ENCODE peak calls at places on chromosomes 3 and 15, in ten cellular contexts. One of them, this sample, is unnamed.
A peak's percentile ranks its signal among the peaks of the same experiment; 100 is the strongest.

GRCh38 chr3:10996345-10997050 is 4.0 kb downstream of the SLC6A1 start:
- DNase-seq in CD8-positive, alpha-beta memory T cell: no peak
- DNase-seq in esophagus squamous epithelium: no peak
- DNase-seq in adrenal gland: no peak
- DNase-seq in cardiac muscle cell: no peak
- DNase-seq in AG04450: no peak
- DNase-seq in prostate gland: no peak
- DNase-seq in right cardiac atrium: no peak
- DNase-seq in PC-9: no peak
- DNase-seq in WERI-Rb-1: no peak
- DNase-seq in this sample: no peak

GRCh38 chr3:85790445-85791030 is 831.7 kb downstream of the CADM2 start:
- DNase-seq in CD8-positive, alpha-beta memory T cell: no peak
- DNase-seq in esophagus squamous epithelium: no peak
- DNase-seq in adrenal gland: no peak
- DNase-seq in cardiac muscle cell: no peak
- DNase-seq in AG04450: no peak
- DNase-seq in prostate gland: no peak
- DNase-seq in right cardiac atrium: no peak
- DNase-seq in PC-9: no peak
- DNase-seq in WERI-Rb-1: no peak
- DNase-seq in this sample: no peak

GRCh38 chr3:172625404-172625803 is 85.5 kb downstream of the NCEH1 start:
- DNase-seq in CD8-positive, alpha-beta memory T cell: no peak
- DNase-seq in esophagus squamous epithelium: no peak
- DNase-seq in adrenal gland: no peak
- DNase-seq in cardiac muscle cell: peak; percentile 56
- DNase-seq in AG04450: no peak
- DNase-seq in prostate gland: no peak
- DNase-seq in right cardiac atrium: no peak
- DNase-seq in PC-9: no peak
- DNase-seq in WERI-Rb-1: no peak
- DNase-seq in this sample: no peak

GRCh38 chr3:136893848-136894443 is 31.9 kb downstream of the NCK1 start:
- DNase-seq in CD8-positive, alpha-beta memory T cell: no peak
- DNase-seq in esophagus squamous epithelium: no peak
- DNase-seq in adrenal gland: no peak
- DNase-seq in cardiac muscle cell: peak; percentile 61
- DNase-seq in AG04450: peak; percentile 67
- DNase-seq in prostate gland: no peak
- DNase-seq in right cardiac atrium: no peak
- DNase-seq in PC-9: no peak
- DNase-seq in WERI-Rb-1: no peak
- DNase-seq in this sample: no peak

GRCh38 chr3:118199044-118199443 is 835.6 kb downstream of the IGSF11 start:
- DNase-seq in CD8-positive, alpha-beta memory T cell: no peak
- DNase-seq in esophagus squamous epithelium: no peak
- DNase-seq in adrenal gland: no peak
- DNase-seq in cardiac muscle cell: no peak
- DNase-seq in AG04450: no peak
- DNase-seq in prostate gland: no peak
- DNase-seq in right cardiac atrium: no peak
- DNase-seq in PC-9: no peak
- DNase-seq in WERI-Rb-1: no peak
- DNase-seq in this sample: no peak

GRCh38 chr15:68211656-68212320 is 6.7 kb upstream of the CALML4 start:
- DNase-seq in CD8-positive, alpha-beta memory T cell: no peak
- DNase-seq in esophagus squamous epithelium: no peak
- DNase-seq in adrenal gland: no peak
- DNase-seq in cardiac muscle cell: no peak
- DNase-seq in AG04450: no peak
- DNase-seq in prostate gland: no peak
- DNase-seq in right cardiac atrium: no peak
- DNase-seq in PC-9: no peak
- DNase-seq in WERI-Rb-1: no peak
- DNase-seq in this sample: no peak

GRCh38 chr15:82263350-82263749 is 732 bp downstream of the SAXO2 start:
- DNase-seq in CD8-positive, alpha-beta memory T cell: no peak
- DNase-seq in esophagus squamous epithelium: no peak
- DNase-seq in adrenal gland: no peak
- DNase-seq in cardiac muscle cell: no peak
- DNase-seq in AG04450: no peak
- DNase-seq in prostate gland: no peak
- DNase-seq in right cardiac atrium: no peak
- DNase-seq in PC-9: no peak
- DNase-seq in WERI-Rb-1: no peak
- DNase-seq in this sample: peak; percentile 27

GRCh38 chr3:8482263-8482662 is 19.4 kb upstream of the LMCD1 start:
- DNase-seq in CD8-positive, alpha-beta memory T cell: no peak
- DNase-seq in esophagus squamous epithelium: no peak
- DNase-seq in adrenal gland: no peak
- DNase-seq in cardiac muscle cell: peak; percentile 21
- DNase-seq in AG04450: no peak
- DNase-seq in prostate gland: no peak
- DNase-seq in right cardiac atrium: no peak
- DNase-seq in PC-9: no peak
- DNase-seq in WERI-Rb-1: no peak
- DNase-seq in this sample: no peak

GRCh38 chr15:79883579-79884203 is 13.1 kb downstream of the MTHFS start:
- DNase-seq in CD8-positive, alpha-beta memory T cell: no peak
- DNase-seq in esophagus squamous epithelium: no peak
- DNase-seq in adrenal gland: no peak
- DNase-seq in cardiac muscle cell: no peak
- DNase-seq in AG04450: no peak
- DNase-seq in prostate gland: no peak
- DNase-seq in right cardiac atrium: no peak
- DNase-seq in PC-9: no peak
- DNase-seq in WERI-Rb-1: no peak
- DNase-seq in this sample: no peak

GRCh38 chr3:189745622-189746021 is 114.4 kb downstream of the TP63 start:
- DNase-seq in CD8-positive, alpha-beta memory T cell: no peak
- DNase-seq in esophagus squamous epithelium: no peak
- DNase-seq in adrenal gland: no peak
- DNase-seq in cardiac muscle cell: no peak
- DNase-seq in AG04450: no peak
- DNase-seq in prostate gland: no peak
- DNase-seq in right cardiac atrium: no peak
- DNase-seq in PC-9: no peak
- DNase-seq in WERI-Rb-1: no peak
- DNase-seq in this sample: no peak

GRCh38 chr15:83784975-83785374 is 131.1 kb downstream of the ADAMTSL3 start:
- DNase-seq in CD8-positive, alpha-beta memory T cell: no peak
- DNase-seq in esophagus squamous epithelium: no peak
- DNase-seq in adrenal gland: no peak
- DNase-seq in cardiac muscle cell: no peak
- DNase-seq in AG04450: no peak
- DNase-seq in prostate gland: peak; percentile 10
- DNase-seq in right cardiac atrium: no peak
- DNase-seq in PC-9: no peak
- DNase-seq in WERI-Rb-1: no peak
- DNase-seq in this sample: no peak

GRCh38 chr3:140899363-140899762 is 42.3 kb upstream of the SLC25A36 start:
- DNase-seq in CD8-positive, alpha-beta memory T cell: no peak
- DNase-seq in esophagus squamous epithelium: no peak
- DNase-seq in adrenal gland: no peak
- DNase-seq in cardiac muscle cell: no peak
- DNase-seq in AG04450: no peak
- DNase-seq in prostate gland: no peak
- DNase-seq in right cardiac atrium: no peak
- DNase-seq in PC-9: no peak
- DNase-seq in WERI-Rb-1: no peak
- DNase-seq in this sample: no peak

GRCh38 chr15:88769161-88769971 is 33.9 kb upstream of the ACAN start:
- DNase-seq in CD8-positive, alpha-beta memory T cell: no peak
- DNase-seq in esophagus squamous epithelium: no peak
- DNase-seq in adrenal gland: no peak
- DNase-seq in cardiac muscle cell: peak; percentile 32
- DNase-seq in AG04450: no peak
- DNase-seq in prostate gland: no peak
- DNase-seq in right cardiac atrium: peak; percentile 48
- DNase-seq in PC-9: no peak
- DNase-seq in WERI-Rb-1: no peak
- DNase-seq in this sample: no peak

GRCh38 chr3:72523409-72524172 is 324.7 kb downstream of the SHQ1 start:
- DNase-seq in CD8-positive, alpha-beta memory T cell: no peak
- DNase-seq in esophagus squamous epithelium: no peak
- DNase-seq in adrenal gland: peak; percentile 19
- DNase-seq in cardiac muscle cell: no peak
- DNase-seq in AG04450: no peak
- DNase-seq in prostate gland: peak; percentile 4
- DNase-seq in right cardiac atrium: peak; percentile 71
- DNase-seq in PC-9: no peak
- DNase-seq in WERI-Rb-1: no peak
- DNase-seq in this sample: peak; percentile 50

DNA sequence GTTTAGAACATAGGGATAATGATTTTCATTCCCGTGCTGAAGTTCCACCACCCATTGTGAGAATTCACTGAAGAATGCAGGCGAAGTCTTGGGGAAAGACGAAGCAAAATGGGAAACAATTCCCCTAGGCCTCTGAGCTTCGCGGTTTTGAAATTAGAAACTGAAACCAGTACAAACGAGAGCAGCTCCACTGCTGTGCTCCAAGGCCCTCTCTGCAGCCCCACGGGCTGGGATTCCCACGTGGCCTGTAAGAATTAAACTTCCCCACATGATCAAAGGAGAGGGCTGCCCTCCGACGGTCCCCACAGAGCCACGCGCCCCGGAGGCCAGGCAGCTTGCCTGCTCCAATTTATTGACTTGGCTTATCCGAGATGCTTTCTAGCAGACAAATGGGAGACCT is 143.9 kb downstream of the GREM1 start:
- DNase-seq in CD8-positive, alpha-beta memory T cell: no peak
- DNase-seq in esophagus squamous epithelium: no peak
- DNase-seq in adrenal gland: peak; percentile 68
- DNase-seq in cardiac muscle cell: peak; percentile 61
- DNase-seq in AG04450: no peak
- DNase-seq in prostate gland: no peak
- DNase-seq in right cardiac atrium: peak; percentile 50
- DNase-seq in PC-9: no peak
- DNase-seq in WERI-Rb-1: peak; percentile 35
- DNase-seq in this sample: peak; percentile 37
- H3K4me3 ChIP-seq in CD8-positive, alpha-beta memory T cell: no peak overlapping the region
- H3K4me3 ChIP-seq in esophagus squamous epithelium: peak overlapping the region; percentile 18
- H3K4me3 ChIP-seq in adrenal gland: no peak overlapping the region
- H3K4me3 ChIP-seq in cardiac muscle cell: no peak overlapping the region
- H3K4me3 ChIP-seq in AG04450: no peak overlapping the region
- H3K4me3 ChIP-seq in prostate gland: no peak overlapping the region
- H3K4me3 ChIP-seq in right cardiac atrium: no peak overlapping the region
- H3K4me3 ChIP-seq in PC-9: no peak overlapping the region
- H3K4me3 ChIP-seq in WERI-Rb-1: no peak overlapping the region
- H3K4me3 ChIP-seq in this sample: no peak overlapping the region

DNA sequence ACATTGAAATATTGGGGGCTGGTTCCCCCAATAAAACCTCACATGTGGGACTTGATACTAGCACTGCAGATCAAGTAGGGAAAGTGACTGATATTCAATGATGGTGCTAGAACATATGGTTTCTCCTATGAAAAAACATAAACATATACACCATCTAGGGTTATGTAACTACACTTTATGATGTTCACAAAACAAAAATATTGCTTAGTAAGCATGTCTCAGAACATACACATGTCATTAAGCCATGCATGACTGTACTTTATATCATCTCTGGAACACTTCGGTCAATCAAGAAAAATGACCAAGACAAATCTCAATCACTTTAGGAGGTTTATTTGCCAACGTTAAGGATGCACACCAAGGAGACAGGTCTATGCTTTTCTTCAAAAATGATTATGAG is 57.4 kb downstream of the ZNF717 start:
- DNase-seq in CD8-positive, alpha-beta memory T cell: no peak
- DNase-seq in esophagus squamous epithelium: no peak
- DNase-seq in adrenal gland: no peak
- DNase-seq in cardiac muscle cell: no peak
- DNase-seq in AG04450: no peak
- DNase-seq in prostate gland: no peak
- DNase-seq in right cardiac atrium: no peak
- DNase-seq in PC-9: no peak
- DNase-seq in WERI-Rb-1: no peak
- DNase-seq in this sample: no peak
- H3K9me3 ChIP-seq in CD8-positive, alpha-beta memory T cell: peaks cover 12% of the 10 kb centered on the region
- H3K9me3 ChIP-seq in esophagus squamous epithelium: peaks cover 99% of the 10 kb centered on the region
- H3K9me3 ChIP-seq in adrenal gland: no peaks in the 10 kb centered on the region
- H3K9me3 ChIP-seq in cardiac muscle cell: no peaks in the 10 kb centered on the region
- H3K9me3 ChIP-seq in AG04450: peaks cover 52% of the 10 kb centered on the region
- H3K9me3 ChIP-seq in prostate gland: no peaks in the 10 kb centered on the region
- H3K9me3 ChIP-seq in right cardiac atrium: peaks cover 18% of the 10 kb centered on the region
- H3K9me3 ChIP-seq in PC-9: peaks cover 4% of the 10 kb centered on the region
- H3K9me3 ChIP-seq in WERI-Rb-1: peaks cover 11% of the 10 kb centered on the region
- H3K9me3 ChIP-seq in this sample: no peaks in the 10 kb centered on the region

GRCh38 chr3:129318921-129319320 is 40.3 kb downstream of the HMCES start:
- DNase-seq in CD8-positive, alpha-beta memory T cell: no peak
- DNase-seq in esophagus squamous epithelium: no peak
- DNase-seq in adrenal gland: no peak
- DNase-seq in cardiac muscle cell: no peak
- DNase-seq in AG04450: no peak
- DNase-seq in prostate gland: no peak
- DNase-seq in right cardiac atrium: peak; percentile 59
- DNase-seq in PC-9: no peak
- DNase-seq in WERI-Rb-1: no peak
- DNase-seq in this sample: no peak

GRCh38 chr3:129316121-129317013 is 37.7 kb downstream of the HMCES start:
- DNase-seq in CD8-positive, alpha-beta memory T cell: peak; percentile 74
- DNase-seq in esophagus squamous epithelium: peak; percentile 8
- DNase-seq in adrenal gland: peak; percentile 80
- DNase-seq in cardiac muscle cell: peak; percentile 85
- DNase-seq in AG04450: no peak
- DNase-seq in prostate gland: peak; percentile 83
- DNase-seq in right cardiac atrium: peak; percentile 94
- DNase-seq in PC-9: peak; percentile 90
- DNase-seq in WERI-Rb-1: peak; percentile 90
- DNase-seq in this sample: peak; percentile 93

GRCh38 chr3:129317876-129318275 is 39.2 kb downstream of the HMCES start:
- DNase-seq in CD8-positive, alpha-beta memory T cell: no peak
- DNase-seq in esophagus squamous epithelium: no peak
- DNase-seq in adrenal gland: no peak
- DNase-seq in cardiac muscle cell: no peak
- DNase-seq in AG04450: no peak
- DNase-seq in prostate gland: no peak
- DNase-seq in right cardiac atrium: peak; percentile 54
- DNase-seq in PC-9: no peak
- DNase-seq in WERI-Rb-1: no peak
- DNase-seq in this sample: no peak

GRCh38 chr3:129315386-129315991 is 36.8 kb downstream of the HMCES start:
- DNase-seq in CD8-positive, alpha-beta memory T cell: peak; percentile 30
- DNase-seq in esophagus squamous epithelium: no peak
- DNase-seq in adrenal gland: peak; percentile 39
- DNase-seq in cardiac muscle cell: peak; percentile 44
- DNase-seq in AG04450: no peak
- DNase-seq in prostate gland: peak; percentile 36
- DNase-seq in right cardiac atrium: peak; percentile 81
- DNase-seq in PC-9: peak; percentile 40
- DNase-seq in WERI-Rb-1: peak; percentile 45
- DNase-seq in this sample: peak; percentile 44

GRCh38 chr3:129317014-129317771 is 38.5 kb downstream of the HMCES start:
- DNase-seq in CD8-positive, alpha-beta memory T cell: no peak
- DNase-seq in esophagus squamous epithelium: no peak
- DNase-seq in adrenal gland: no peak
- DNase-seq in cardiac muscle cell: no peak
- DNase-seq in AG04450: no peak
- DNase-seq in prostate gland: no peak
- DNase-seq in right cardiac atrium: peak; percentile 76
- DNase-seq in PC-9: no peak
- DNase-seq in WERI-Rb-1: no peak
- DNase-seq in this sample: no peak
- H3K4me3 ChIP-seq in CD8-positive, alpha-beta memory T cell: peak overlapping the region; percentile 84
- H3K4me3 ChIP-seq in esophagus squamous epithelium: peak overlapping the region; percentile 96
- H3K4me3 ChIP-seq in adrenal gland: no peak overlapping the region
- H3K4me3 ChIP-seq in cardiac muscle cell: peak overlapping the region; percentile 62
- H3K4me3 ChIP-seq in AG04450: peak overlapping the region; percentile 91
- H3K4me3 ChIP-seq in prostate gland: peak overlapping the region; percentile 77
- H3K4me3 ChIP-seq in right cardiac atrium: peak overlapping the region; percentile 84
- H3K4me3 ChIP-seq in PC-9: peak overlapping the region; percentile 90
- H3K4me3 ChIP-seq in WERI-Rb-1: peak overlapping the region; percentile 72
- H3K4me3 ChIP-seq in this sample: peak overlapping the region; percentile 80

GRCh38 chr3:195214381-195214780 is 56.6 kb downstream of the XXYLT1 start:
- DNase-seq in CD8-positive, alpha-beta memory T cell: no peak
- DNase-seq in esophagus squamous epithelium: no peak
- DNase-seq in adrenal gland: no peak
- DNase-seq in cardiac muscle cell: no peak
- DNase-seq in AG04450: no peak
- DNase-seq in prostate gland: no peak
- DNase-seq in right cardiac atrium: no peak
- DNase-seq in PC-9: no peak
- DNase-seq in WERI-Rb-1: no peak
- DNase-seq in this sample: peak; percentile 8
- H3K9me3 ChIP-seq in CD8-positive, alpha-beta memory T cell: no peaks in the 10 kb centered on the region
- H3K9me3 ChIP-seq in esophagus squamous epithelium: no peaks in the 10 kb centered on the region
- H3K9me3 ChIP-seq in adrenal gland: no peaks in the 10 kb centered on the region
- H3K9me3 ChIP-seq in cardiac muscle cell: no peaks in the 10 kb centered on the region
- H3K9me3 ChIP-seq in AG04450: peaks cover 3% of the 10 kb centered on the region
- H3K9me3 ChIP-seq in prostate gland: no peaks in the 10 kb centered on the region
- H3K9me3 ChIP-seq in right cardiac atrium: no peaks in the 10 kb centered on the region
- H3K9me3 ChIP-seq in PC-9: no peaks in the 10 kb centered on the region
- H3K9me3 ChIP-seq in WERI-Rb-1: no peaks in the 10 kb centered on the region
- H3K9me3 ChIP-seq in this sample: no peaks in the 10 kb centered on the region